ENCODE peak calls at places on chromosomes 1 and 21, in ten cellular contexts. L is NB4, M is transverse colon, C is GM12878, H is tibial nerve, R is IMR-90, G is gastrocnemius medialis, V is Peyer's patch, S is ovary, F is uterus. N is an unnamed sample.

GRCh38 chr1:173410794-173411236 is 66.3 kb upstream of the PRDX6 start:
- DNase-seq in F (no peak), L (no peak), R (no peak), M (no peak), C (peak; percentile 84), G (no peak), V (peak; percentile 71), S (no peak), H (no peak), N (no peak)

GRCh38 chr1:33342041-33342723 is 21.3 kb upstream of the A3GALT2 start:
- DNase-seq in H (peak; percentile 54), M (peak; percentile 77), G (peak; percentile 93), C (peak; percentile 33), L (no peak), S (peak; percentile 44), V (peak; percentile 83), F (peak; percentile 75), R (peak; percentile 99), N (peak; percentile 94)

GRCh38 chr1:27961646-27962221 is 2.0 kb downstream of the XKR8 start:
- DNase-seq in L (no peak), M (no peak), S (no peak), C (no peak), F (no peak), H (no peak), G (no peak), V (no peak), R (no peak), N (no peak)

GRCh38 chr1:212749924-212750535 is 41.5 kb downstream of the NSL1 start:
- DNase-seq in G (no peak), H (no peak), V (no peak), S (no peak), M (no peak), R (peak; percentile 79), L (peak; percentile 61), C (peak; percentile 51), F (no peak), N (no peak)

GRCh38 chr1:22428672-22429071 is 23.0 kb upstream of the ZBTB40 start:
- DNase-seq in S (no peak), M (peak; percentile 20), V (no peak), G (no peak), R (peak; percentile 59), F (no peak), C (peak; percentile 46), L (peak; percentile 77), H (no peak), N (no peak)

GRCh38 chr1:27588256-27589232 is 15.4 kb downstream of the AHDC1 start:
- DNase-seq in F (peak; percentile 38), H (no peak), M (no peak), G (no peak), S (no peak), V (no peak), R (peak; percentile 75), L (no peak), C (no peak), N (no peak)

GRCh38 chr1:92907949-92908684 is 53.1 kb downstream of the DIPK1A start:
- DNase-seq in C (no peak), L (no peak), S (no peak), M (no peak), H (no peak), R (peak; percentile 51), V (no peak), G (no peak), F (no peak), N (no peak)

GRCh38 chr21:22374218-22374969 is 1376.2 kb downstream of the NCAM2 start:
- DNase-seq in H (no peak), C (no peak), R (no peak), S (no peak), G (no peak), F (no peak), L (no peak), V (no peak), M (no peak), N (no peak)

GRCh38 chr1:145891587-145892485 is 6.2 kb upstream of the ANKRD35 start:
- DNase-seq in F (peak; percentile 95), V (peak; percentile 95), H (peak; percentile 96), G (peak; percentile 98), R (peak; percentile 99), S (peak; percentile 96), L (peak; percentile 75), C (no peak), M (peak; percentile 94), N (peak; percentile 94)

GRCh38 chr1:56061824-56062223 is 517.5 kb downstream of the PLPP3 start:
- DNase-seq in M (no peak), H (no peak), G (no peak), C (peak; percentile 25), R (no peak), F (no peak), L (peak; percentile 36), V (no peak), S (no peak), N (no peak)

GRCh38 chr1:205604825-205605544 is 26.8 kb downstream of the ELK4 start:
- DNase-seq in V (no peak), F (no peak), H (no peak), S (no peak), R (no peak), C (no peak), L (peak; percentile 92), M (no peak), G (no peak), N (peak; percentile 29)
- H3K4me3 ChIP-seq in V (no peak overlapping the region), F (no peak overlapping the region), H (no peak overlapping the region), S (no peak overlapping the region), R (no peak overlapping the region), C (no peak overlapping the region), L (no peak overlapping the region), M (no peak overlapping the region), G (no peak overlapping the region), N (no peak overlapping the region)

GRCh38 chr1:5921129-5921528 is 71.1 kb downstream of the NPHP4 start:
- DNase-seq in H (no peak), L (no peak), V (no peak), F (no peak), R (no peak), S (no peak), G (no peak), C (no peak), M (no peak), N (no peak)
- TF ChIP-seq POLR2A in H (no peak), L (no peak), V (no peak), F (no peak), R (no peak), S (no peak), G (no peak), C (no peak), M (no peak), N (no peak)

GRCh38 chr1:227848430-227848932 is 33.0 kb downstream of the PRSS38 start:
- DNase-seq in H (no peak), G (no peak), V (no peak), L (no peak), C (no peak), S (no peak), R (no peak), M (no peak), F (no peak), N (no peak)
- TF ChIP-seq CTCF in H (no peak), G (no peak), V (no peak), L (no peak), C (no peak), S (no peak), R (no peak), M (no peak), F (no peak), N (no peak)

DNA sequence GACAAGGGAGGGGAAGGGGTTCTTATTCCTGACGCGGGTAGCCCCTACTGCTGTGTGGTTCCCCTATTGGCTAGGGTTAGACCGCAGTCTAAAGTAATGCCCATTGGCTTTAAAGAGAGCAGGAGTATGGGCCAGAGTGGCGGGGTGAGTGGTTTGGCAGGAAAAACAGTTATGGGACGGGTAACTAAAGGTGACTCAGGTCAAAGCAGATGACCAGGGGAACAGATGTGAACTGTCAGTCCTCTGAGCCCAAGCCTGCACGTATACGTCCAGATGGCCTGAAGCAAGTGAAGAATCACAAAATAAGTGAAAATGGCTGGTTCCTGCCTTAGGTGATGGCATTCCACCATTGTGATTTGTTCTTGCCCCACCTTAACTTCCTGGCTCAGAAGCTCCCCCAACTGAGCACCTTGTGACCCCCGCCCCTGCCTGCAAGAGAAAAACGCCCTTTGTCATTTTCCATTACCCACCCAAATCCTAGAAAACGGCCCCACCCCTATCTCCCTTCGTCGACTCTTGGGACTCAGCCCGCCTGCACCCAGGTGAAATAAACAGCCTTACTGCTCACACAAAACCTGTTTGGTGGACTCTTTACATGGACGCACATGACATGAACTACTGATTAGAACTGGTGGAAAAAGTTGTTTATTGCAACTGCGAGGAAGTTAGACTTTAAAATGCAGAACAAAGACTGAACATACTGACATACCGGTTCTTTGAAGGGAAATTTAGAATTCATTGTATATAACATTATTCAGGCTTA is 758 bp upstream of the ATAD3B start:
- DNase-seq in S (no peak), C (no peak), F (no peak), R (no peak), H (no peak), V (no peak), M (peak; percentile 44), G (no peak), L (peak; percentile 24), N (no peak)
- H3K4me3 ChIP-seq in S (peak overlapping the region; percentile 84), C (peak overlapping the region; percentile 80), F (peak overlapping the region; percentile 99), R (peak overlapping the region; percentile 72), H (peak overlapping the region; percentile 88), V (peak overlapping the region; percentile 78), M (peak overlapping the region; percentile 77), G (peak overlapping the region; percentile 86), L (peak overlapping the region; percentile 93), N (peak overlapping the region; percentile 29)